ENCODE peak calls at places on chromosomes 3 and 15, in six cellular contexts. P, K, N, A, C and X are unnamed samples.

GRCh38 chr3:52787672-52788625 is 6.6 kb upstream of the ITIH3 start:
- DNase-seq in C (no peak), P (no peak), K (no peak), A (peak; percentile 23), N (no peak), X (no peak)

GRCh38 chr15:45448516-45448915 is 70.2 kb upstream of the GATM start:
- DNase-seq in C (no peak), A (no peak), P (no peak), K (no peak), N (no peak), X (no peak)

GRCh38 chr3:9109570-9109914 is 139.9 kb downstream of the SRGAP3 start:
- DNase-seq in K (no peak), A (no peak), N (no peak), C (no peak), P (no peak), X (no peak)

GRCh38 chr3:48431224-48432029 is 1.5 kb upstream of the PLXNB1 start:
- DNase-seq in A (peak; percentile 92), P (no peak), C (peak; percentile 1), N (no peak), K (no peak), X (no peak)

GRCh38 chr3:187132666-187133065 is 6.6 kb downstream of the RPL39L start:
- DNase-seq in A (no peak), N (no peak), K (no peak), P (no peak), C (no peak), X (no peak)

GRCh38 chr3:62882676-62883228 is 7.5 kb upstream of the CADPS start:
- DNase-seq in N (no peak), C (no peak), K (no peak), A (no peak), P (no peak), X (no peak)

GRCh38 chr15:52020253-52021085 is 1.4 kb downstream of the MAPK6 start:
- DNase-seq in P (no peak), K (no peak), A (no peak), C (no peak), N (no peak), X (no peak)

GRCh38 chr3:13705702-13706280 is 156.9 kb downstream of the FBLN2 start:
- DNase-seq in P (no peak), C (no peak), K (no peak), A (no peak), N (peak; percentile 22), X (no peak)

DNA sequence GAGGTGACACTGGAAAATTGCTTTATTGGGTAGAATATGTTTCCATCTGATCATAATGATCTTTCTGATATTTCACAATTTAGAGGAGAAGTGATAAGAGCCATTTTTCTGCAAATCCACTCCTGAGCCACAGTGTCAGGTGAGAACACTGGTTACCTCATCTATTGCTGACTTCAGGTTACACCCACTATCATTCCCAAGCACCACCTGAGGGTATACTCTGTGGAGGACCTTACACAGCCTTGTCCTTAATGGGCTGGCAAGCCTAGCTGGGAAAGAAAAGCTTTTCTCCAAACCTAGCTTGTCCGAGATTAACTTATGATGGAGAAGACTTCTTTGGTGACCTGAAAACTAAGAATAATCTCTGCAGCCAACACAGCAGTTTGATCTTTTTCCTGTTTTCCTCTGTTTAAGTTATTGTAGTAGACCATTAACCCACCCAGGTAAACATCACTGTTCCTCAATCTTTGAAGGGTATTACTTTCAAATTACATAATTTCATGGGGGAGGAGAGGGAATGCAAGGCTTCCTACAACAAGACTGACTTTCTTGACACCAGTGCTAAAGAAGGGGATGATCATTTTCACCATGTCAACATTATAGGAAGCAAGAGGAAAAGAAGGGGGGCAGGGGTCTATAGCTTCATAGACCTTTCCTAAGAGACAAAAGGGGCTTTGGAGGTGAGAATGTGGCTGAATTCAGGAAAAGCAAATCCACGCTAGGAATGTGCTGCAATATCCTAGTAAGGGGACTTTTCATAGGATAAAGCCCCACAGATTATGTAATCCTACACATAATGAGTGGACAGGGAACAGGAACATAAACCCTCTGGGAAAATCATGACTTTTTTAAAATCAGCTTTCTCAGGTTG is 1.7 kb downstream of the NCEH1 start:
- DNase-seq in N (no peak), P (no peak), A (no peak), C (no peak), K (no peak), X (no peak)
- TF ChIP-seq POLR2A in N (no peak), P (no peak), A (no peak), C (no peak), K (no peak), X (no peak)

GRCh38 chr3:106827515-106828213 is 549.6 kb upstream of the CCDC54 start:
- DNase-seq in A (no peak), C (no peak), P (no peak), K (no peak), N (no peak), X (no peak)
- TF ChIP-seq TAF1 in A (no peak), C (no peak), P (no peak), K (no peak), N (no peak), X (no peak)

DNA sequence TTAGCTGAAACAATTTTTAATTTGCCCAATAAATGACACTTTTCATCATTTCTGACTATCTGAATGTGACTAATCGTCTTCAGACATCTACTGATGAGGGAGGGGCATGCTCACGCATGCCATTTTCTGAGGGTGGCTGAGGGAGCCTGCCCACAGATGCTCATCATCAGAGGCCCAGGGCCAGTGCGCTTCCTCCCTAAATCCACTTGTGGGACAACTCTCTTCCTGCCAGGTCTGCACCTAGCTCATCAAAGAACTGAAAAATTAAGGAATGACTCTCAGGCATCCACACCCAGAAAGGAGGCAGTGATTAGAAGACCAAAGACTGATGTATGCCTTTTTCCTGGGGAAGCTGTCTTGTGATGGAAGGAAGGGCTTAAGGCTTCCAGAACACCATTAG is 22.8 kb downstream of the RTP3 start:
- DNase-seq in P (no peak), A (no peak), C (no peak), K (no peak), N (no peak), X (no peak)
- TF ChIP-seq POLR2A in P (no peak), A (no peak), C (no peak), K (no peak), N (no peak), X (no peak)

GRCh38 chr3:148467341-148467740 is 230.4 kb upstream of the AGTR1 start:
- DNase-seq in K (no peak), A (no peak), P (no peak), C (no peak), N (no peak), X (no peak)

GRCh38 chr3:148460686-148461085 is 237.0 kb upstream of the AGTR1 start:
- DNase-seq in K (no peak), P (no peak), C (no peak), N (no peak), A (peak; percentile 7), X (no peak)

GRCh38 chr3:148464246-148464645 is 233.5 kb upstream of the AGTR1 start:
- DNase-seq in P (no peak), K (no peak), N (no peak), C (no peak), A (no peak), X (no peak)

GRCh38 chr3:148466143-148466542 is 231.6 kb upstream of the AGTR1 start:
- DNase-seq in A (no peak), N (no peak), K (no peak), C (no peak), P (no peak), X (no peak)
- TF ChIP-seq TAF1 in A (no peak), N (no peak), K (no peak), C (no peak), P (no peak), X (no peak)

GRCh38 chr3:195259564-195260285 is 11.2 kb downstream of the XXYLT1 start:
- DNase-seq in C (peak; percentile 97), N (no peak), K (peak; percentile 96), P (peak; percentile 69), A (peak; percentile 92), X (peak; percentile 97)
- TF ChIP-seq POLR2A in C (peak; percentile 66), N (no peak), K (no peak), P (peak; percentile 85), A (peak; percentile 62), X (peak; percentile 59)

GRCh38 chr15:27864719-27865118 is 234.4 kb downstream of the OCA2 start:
- DNase-seq in P (no peak), C (no peak), N (no peak), K (no peak), A (no peak), X (no peak)
- TF ChIP-seq TAF1 in P (no peak), C (no peak), N (no peak), K (no peak), A (no peak), X (no peak)

DNA sequence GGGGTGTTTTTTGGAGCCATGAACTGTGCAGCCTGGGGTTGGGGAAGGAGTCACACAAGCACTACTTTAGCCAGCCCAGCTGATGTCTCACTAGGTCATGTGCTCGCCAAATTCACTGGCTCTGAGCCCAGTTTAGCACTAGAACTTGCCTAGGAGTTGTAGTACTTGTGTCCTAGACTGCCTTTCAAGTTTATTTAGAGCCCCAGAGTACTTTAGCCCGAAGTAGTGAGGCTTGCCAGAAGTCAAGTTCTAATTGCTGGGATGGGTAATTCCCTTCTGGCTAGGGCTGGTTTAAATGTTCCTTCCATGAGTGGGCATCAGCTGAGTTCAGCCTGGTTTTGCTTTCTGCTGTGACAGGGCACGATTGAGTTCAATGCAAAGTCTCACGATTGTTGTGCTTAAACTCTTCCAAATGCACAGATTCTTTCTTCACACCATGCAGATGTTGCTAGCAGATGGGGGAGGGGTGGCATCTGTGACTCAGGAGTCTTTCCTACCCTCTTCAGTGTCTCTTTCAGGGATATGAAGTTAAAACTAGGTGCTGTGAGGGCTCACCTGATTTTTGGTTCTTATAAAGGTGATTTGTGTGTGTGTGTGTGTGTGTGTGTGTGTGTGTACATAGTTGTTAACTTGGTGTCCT is 228.2 kb upstream of the ZPLD1 start:
- DNase-seq in P (no peak), A (no peak), N (no peak), C (no peak), K (no peak), X (no peak)
- TF ChIP-seq POLR2A in P (no peak), A (no peak), N (no peak), C (no peak), K (no peak), X (no peak)